ENCODE peak calls at places on chromosomes 1 and 21, in seven cellular contexts. P is choroid plexus epithelial cell, R is T-helper 2 cell, W is astrocyte, L is progenitor cell of endocrine pancreas, S is NCI-H1930, V is T-helper 9 cell. A is an unnamed sample.
A peak's percentile ranks its signal among the peaks of the same experiment; 100 is the strongest.

GRCh38 chr1:64135501-64136245 is 67.8 kb upstream of the UBE2U start:
- DNase-seq in V (no peak), P (peak; percentile 21), S (no peak), L (no peak), W (no peak), R (no peak), A (peak; percentile 16)

GRCh38 chr21:29144736-29145353 is 14.4 kb downstream of the MAP3K7CL start:
- DNase-seq in L (no peak), R (no peak), S (no peak), W (no peak), V (no peak), P (peak; percentile 51), A (peak; percentile 19)

GRCh38 chr21:27813750-27814149 is 846.9 kb upstream of the ADAMTS5 start:
- DNase-seq in P (no peak), S (no peak), W (no peak), L (no peak), R (no peak), V (no peak), A (no peak)

GRCh38 chr1:154760469-154760933 is 109.6 kb downstream of the KCNN3 start:
- DNase-seq in P (peak; percentile 19), R (peak; percentile 73), S (peak; percentile 86), W (no peak), V (peak; percentile 86), L (peak; percentile 88), A (peak; percentile 45)

GRCh38 chr1:86527306-86527705 is 19.6 kb upstream of the CLCA4 start:
- DNase-seq in L (no peak), P (no peak), W (no peak), R (no peak), S (no peak), V (no peak), A (no peak)

GRCh38 chr1:89724369-89725015 is 91.6 kb downstream of the LRRC8C start:
- DNase-seq in S (no peak), P (peak; percentile 9), V (no peak), W (peak; percentile 47), R (peak; percentile 81), L (no peak), A (peak; percentile 62)

GRCh38 chr1:8249838-8250237 is 68.1 kb upstream of the SLC45A1 start:
- DNase-seq in P (no peak), V (no peak), L (no peak), S (no peak), W (no peak), R (no peak), A (no peak)

GRCh38 chr1:73674945-73675561 is 522.9 kb downstream of the LRRIQ3 start:
- DNase-seq in S (no peak), R (peak; percentile 3), P (peak; percentile 5), V (no peak), W (no peak), L (no peak), A (peak; percentile 34)

GRCh38 chr1:230849451-230850194 is 18.7 kb downstream of the C1orf198 start:
- DNase-seq in P (peak; percentile 95), W (peak; percentile 97), L (no peak), V (no peak), S (no peak), R (no peak), A (peak; percentile 97)

GRCh38 chr1:113031060-113031933 is 41.7 kb upstream of the LRIG2 start:
- DNase-seq in W (no peak), P (no peak), R (peak; percentile 60), L (no peak), S (no peak), V (no peak), A (no peak)

GRCh38 chr1:64499966-64500365 is 30.0 kb downstream of the CACHD1 start:
- DNase-seq in P (no peak), V (no peak), W (no peak), S (no peak), L (no peak), R (peak; percentile 1), A (no peak)

GRCh38 chr1:42392923-42393848 is 12.6 kb downstream of the RIMKLA start:
- DNase-seq in L (no peak), V (no peak), R (no peak), W (no peak), S (no peak), P (no peak), A (peak; percentile 13)

GRCh38 chr1:90616395-90616794 is 100.7 kb downstream of the BARHL2 start:
- DNase-seq in L (no peak), V (no peak), S (no peak), W (no peak), P (peak; percentile 7), R (no peak), A (peak; percentile 38)